ENCODE peak calls at places on chromosome 7, in five cellular contexts. One of them, this sample, is unnamed.

GRCh38 chr7:132419538-132419937 is 156.7 kb downstream of the PLXNA4 start:
- DNase-seq in AG04450: no peak
- DNase-seq in cardiac fibroblast: peak
- DNase-seq in psoas muscle: no peak
- DNase-seq in bronchial epithelial cell: no peak
- DNase-seq in this sample: peak

GRCh38 chr7:130363156-130363847 is 17.0 kb upstream of the CPA1 start:
- DNase-seq in AG04450: peak
- DNase-seq in cardiac fibroblast: peak
- DNase-seq in psoas muscle: peak
- DNase-seq in bronchial epithelial cell: peak
- DNase-seq in this sample: peak

GRCh38 chr7:131335639-131336400 is 8.1 kb downstream of the MKLN1 start:
- DNase-seq in AG04450: no peak
- DNase-seq in cardiac fibroblast: no peak
- DNase-seq in psoas muscle: no peak
- DNase-seq in bronchial epithelial cell: no peak
- DNase-seq in this sample: no peak

GRCh38 chr7:4964506-4964905 is 5.5 kb upstream of the MMD2 start:
- DNase-seq in AG04450: no peak
- DNase-seq in cardiac fibroblast: no peak
- DNase-seq in psoas muscle: no peak
- DNase-seq in bronchial epithelial cell: no peak
- DNase-seq in this sample: no peak

GRCh38 chr7:42099837-42100508 is 137.0 kb downstream of the GLI3 start:
- DNase-seq in AG04450: no peak
- DNase-seq in cardiac fibroblast: no peak
- DNase-seq in psoas muscle: no peak
- DNase-seq in bronchial epithelial cell: peak
- DNase-seq in this sample: peak

GRCh38 chr7:47333131-47333887 is 248.6 kb downstream of the TNS3 start:
- DNase-seq in AG04450: no peak
- DNase-seq in cardiac fibroblast: no peak
- DNase-seq in psoas muscle: no peak
- DNase-seq in bronchial epithelial cell: no peak
- DNase-seq in this sample: no peak

GRCh38 chr7:115825736-115826135 is 204.8 kb downstream of the TFEC start:
- DNase-seq in AG04450: no peak
- DNase-seq in cardiac fibroblast: no peak
- DNase-seq in psoas muscle: no peak
- DNase-seq in bronchial epithelial cell: no peak
- DNase-seq in this sample: no peak

GRCh38 chr7:2034291-2035201 is 198.2 kb downstream of the MAD1L1 start:
- DNase-seq in AG04450: no peak
- DNase-seq in cardiac fibroblast: no peak
- DNase-seq in psoas muscle: peak
- DNase-seq in bronchial epithelial cell: no peak
- DNase-seq in this sample: no peak

GRCh38 chr7:106367018-106367420 is 82.2 kb upstream of the NAMPT start:
- DNase-seq in AG04450: no peak
- DNase-seq in cardiac fibroblast: peak
- DNase-seq in psoas muscle: no peak
- DNase-seq in bronchial epithelial cell: peak
- DNase-seq in this sample: peak

GRCh38 chr7:123647106-123647730 is 8.4 kb upstream of the LMOD2 start:
- DNase-seq in AG04450: no peak
- DNase-seq in cardiac fibroblast: no peak
- DNase-seq in psoas muscle: no peak
- DNase-seq in bronchial epithelial cell: peak
- DNase-seq in this sample: peak

GRCh38 chr7:123641901-123642300 is 13.8 kb upstream of the LMOD2 start:
- DNase-seq in AG04450: no peak
- DNase-seq in cardiac fibroblast: no peak
- DNase-seq in psoas muscle: no peak
- DNase-seq in bronchial epithelial cell: no peak
- DNase-seq in this sample: no peak

GRCh38 chr7:123649956-123650355 is 5.7 kb upstream of the LMOD2 start:
- DNase-seq in AG04450: no peak
- DNase-seq in cardiac fibroblast: peak
- DNase-seq in psoas muscle: no peak
- DNase-seq in bronchial epithelial cell: peak
- DNase-seq in this sample: peak

GRCh38 chr7:123643495-123644428 is 11.9 kb upstream of the LMOD2 start:
- DNase-seq in AG04450: no peak
- DNase-seq in cardiac fibroblast: peak
- DNase-seq in psoas muscle: no peak
- DNase-seq in bronchial epithelial cell: peak
- DNase-seq in this sample: peak

DNA sequence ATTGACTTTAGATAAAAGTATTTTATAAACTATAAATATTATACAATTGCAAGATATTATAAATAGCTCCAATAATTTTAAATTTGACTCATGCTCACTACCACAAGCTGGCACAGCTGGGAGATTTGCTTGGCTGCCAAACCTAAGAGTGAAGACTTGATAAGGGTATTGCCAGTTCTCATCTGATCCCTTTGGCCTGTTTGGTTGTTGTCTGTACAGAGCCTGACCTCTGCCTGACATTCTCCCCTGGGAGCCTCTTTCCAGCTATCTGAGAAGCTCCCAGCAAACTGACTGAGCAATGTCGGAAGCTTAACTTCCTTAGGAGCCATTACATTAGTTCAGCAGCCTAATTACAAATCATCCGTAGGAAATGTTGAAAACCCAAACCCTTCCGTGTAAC is 10.2 kb upstream of the LMOD2 start:
- DNase-seq in AG04450: no peak
- DNase-seq in cardiac fibroblast: no peak
- DNase-seq in psoas muscle: peak
- DNase-seq in bronchial epithelial cell: no peak
- DNase-seq in this sample: no peak
- H3K4me3 ChIP-seq in AG04450: no peak
- H3K4me3 ChIP-seq in cardiac fibroblast: no peak
- H3K4me3 ChIP-seq in psoas muscle: peak
- H3K4me3 ChIP-seq in bronchial epithelial cell: no peak
- H3K4me3 ChIP-seq in this sample: no peak

DNA sequence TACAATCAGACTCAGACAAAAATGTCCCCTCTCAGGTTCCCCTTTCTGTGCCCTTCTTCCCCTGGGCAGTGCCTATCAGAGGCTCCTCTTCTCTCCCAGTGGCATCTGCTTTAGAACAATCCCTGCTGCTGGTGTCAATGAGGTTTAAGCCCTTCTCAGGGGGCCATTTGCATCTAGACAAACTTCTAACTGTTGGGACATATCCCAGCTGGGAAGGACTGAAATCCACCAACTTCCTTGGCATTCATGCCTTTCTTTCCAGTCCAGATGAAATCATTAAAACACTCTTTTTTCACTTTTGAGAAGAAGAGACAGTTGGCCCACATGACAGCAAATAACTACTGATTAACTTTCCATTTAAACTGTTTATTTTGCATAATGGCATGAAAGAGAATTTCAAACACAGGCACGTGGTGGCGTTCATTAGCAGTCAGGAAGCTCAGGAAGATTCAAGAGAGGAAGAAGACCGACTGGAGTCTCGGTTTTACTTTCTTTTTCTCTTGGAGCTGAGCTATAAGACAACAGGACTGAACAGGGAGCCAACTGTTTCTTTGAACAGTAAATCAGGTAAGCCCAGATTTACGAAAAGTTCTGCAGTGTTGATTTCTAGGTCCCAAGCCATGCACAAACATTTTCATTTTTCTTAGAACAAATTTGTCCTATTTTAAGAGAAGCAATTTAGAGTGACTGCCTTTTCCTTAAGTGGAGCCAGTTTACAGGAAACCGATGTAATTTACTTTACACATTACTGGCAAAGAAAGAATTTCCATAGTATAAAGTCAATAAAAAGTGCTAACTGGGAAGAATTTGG is at the start of gene GIMAP2:
- DNase-seq in AG04450: no peak
- DNase-seq in cardiac fibroblast: peak
- DNase-seq in psoas muscle: no peak
- DNase-seq in bronchial epithelial cell: peak
- DNase-seq in this sample: peak
- TF ChIP-seq CTCF in AG04450: no peak
- TF ChIP-seq CTCF in cardiac fibroblast: no peak
- TF ChIP-seq CTCF in psoas muscle: no peak
- TF ChIP-seq CTCF in bronchial epithelial cell: no peak
- TF ChIP-seq CTCF in this sample: no peak

DNA sequence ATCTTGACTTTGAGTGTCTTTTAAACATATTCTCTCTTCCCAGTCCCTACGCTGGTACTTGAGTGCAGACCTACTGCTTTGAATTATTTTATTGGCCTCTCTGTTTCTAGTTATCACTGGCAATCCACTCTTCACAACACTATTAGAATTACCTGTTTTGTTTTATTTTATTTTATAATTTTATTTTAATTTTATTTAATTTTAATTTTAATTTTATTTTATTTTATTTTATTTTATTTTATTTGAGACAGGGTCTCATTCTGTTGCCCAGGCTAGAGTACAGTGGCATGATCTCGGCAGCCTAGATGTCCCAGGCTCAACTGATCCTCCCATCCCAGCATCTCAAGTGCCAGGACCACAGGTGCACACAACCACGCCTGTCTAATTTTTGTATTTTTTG is 6.8 kb downstream of the STK17A start:
- DNase-seq in AG04450: no peak
- DNase-seq in cardiac fibroblast: no peak
- DNase-seq in psoas muscle: no peak
- DNase-seq in bronchial epithelial cell: no peak
- DNase-seq in this sample: no peak
- H3K4me3 ChIP-seq in AG04450: no peak
- H3K4me3 ChIP-seq in cardiac fibroblast: no peak
- H3K4me3 ChIP-seq in psoas muscle: no peak
- H3K4me3 ChIP-seq in bronchial epithelial cell: no peak
- H3K4me3 ChIP-seq in this sample: no peak

DNA sequence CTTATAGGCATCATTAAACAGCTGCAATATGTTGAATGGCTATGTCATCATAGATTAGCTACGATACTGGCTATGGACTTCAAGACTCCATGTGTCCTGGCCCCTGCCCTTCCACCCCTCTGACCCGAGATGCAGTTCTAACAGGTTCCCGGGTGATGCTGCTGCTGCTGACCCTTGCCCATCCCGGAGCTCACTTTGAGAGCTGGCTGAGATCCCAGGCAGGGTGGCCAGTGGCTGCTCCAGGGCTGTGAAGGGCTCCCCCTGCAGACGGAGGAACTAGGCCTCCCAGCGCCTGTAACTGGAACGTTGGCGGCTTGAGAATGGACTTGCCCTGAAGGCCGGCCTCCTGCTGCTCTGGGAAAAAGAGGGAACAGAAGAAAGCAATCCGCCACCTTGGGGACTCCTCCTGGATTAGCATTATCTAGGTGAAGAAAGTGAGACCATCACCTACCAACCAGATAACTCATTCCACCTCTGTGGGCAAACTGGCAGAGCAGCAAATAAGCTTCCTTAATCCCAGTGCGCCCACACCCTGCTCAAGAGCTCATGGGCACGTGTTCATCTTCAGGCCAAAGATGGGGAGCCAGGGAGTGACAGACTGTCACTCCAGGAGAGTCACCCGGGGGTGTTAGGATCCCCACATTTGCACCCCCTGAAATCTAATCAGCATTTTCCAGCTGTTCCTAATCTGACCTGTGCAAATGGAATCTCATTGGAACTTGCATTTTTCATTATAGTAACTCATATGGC is 56.8 kb downstream of the PARP12 start:
- DNase-seq in AG04450: no peak
- DNase-seq in cardiac fibroblast: peak
- DNase-seq in psoas muscle: no peak
- DNase-seq in bronchial epithelial cell: peak
- DNase-seq in this sample: peak
- TF ChIP-seq CTCF in AG04450: peak
- TF ChIP-seq CTCF in cardiac fibroblast: peak
- TF ChIP-seq CTCF in psoas muscle: peak
- TF ChIP-seq CTCF in bronchial epithelial cell: peak
- TF ChIP-seq CTCF in this sample: peak

GRCh38 chr7:100545636-100546128 is 6.7 kb downstream of the AGFG2 start:
- DNase-seq in AG04450: peak
- DNase-seq in cardiac fibroblast: peak
- DNase-seq in psoas muscle: no peak
- DNase-seq in bronchial epithelial cell: peak
- DNase-seq in this sample: peak

GRCh38 chr7:100544949-100545635 is 6.1 kb downstream of the AGFG2 start:
- DNase-seq in AG04450: no peak
- DNase-seq in cardiac fibroblast: peak
- DNase-seq in psoas muscle: no peak
- DNase-seq in bronchial epithelial cell: peak
- DNase-seq in this sample: no peak

GRCh38 chr7:100546129-100546867 is 7.3 kb downstream of the AGFG2 start:
- DNase-seq in AG04450: no peak
- DNase-seq in cardiac fibroblast: peak
- DNase-seq in psoas muscle: no peak
- DNase-seq in bronchial epithelial cell: peak
- DNase-seq in this sample: no peak

GRCh38 chr7:100543586-100543985 is 4.6 kb downstream of the AGFG2 start:
- DNase-seq in AG04450: no peak
- DNase-seq in cardiac fibroblast: no peak
- DNase-seq in psoas muscle: no peak
- DNase-seq in bronchial epithelial cell: no peak
- DNase-seq in this sample: no peak

GRCh38 chr7:100544386-100544785 is 5.4 kb downstream of the AGFG2 start:
- DNase-seq in AG04450: no peak
- DNase-seq in cardiac fibroblast: no peak
- DNase-seq in psoas muscle: no peak
- DNase-seq in bronchial epithelial cell: no peak
- DNase-seq in this sample: no peak
- H3K4me3 ChIP-seq in AG04450: no peak
- H3K4me3 ChIP-seq in cardiac fibroblast: no peak
- H3K4me3 ChIP-seq in psoas muscle: no peak
- H3K4me3 ChIP-seq in bronchial epithelial cell: no peak
- H3K4me3 ChIP-seq in this sample: no peak